ENCODE peak calls at places on chromosomes 4 and X, in ten cellular contexts. U is IMR-90, Y is NB4, P is ovary, A is A549, S is suprapubic skin, N is prostate gland, V is gastrocnemius medialis, K is Peyer's patch, B is spleen. Z is an unnamed sample.

GRCh38 chr4:153499005-153499404 is 32.8 kb downstream of the TMEM131L start:
- DNase-seq in U (no peak), Y (no peak), P (no peak), A (no peak), S (no peak), N (no peak), V (no peak), K (no peak), B (no peak), Z (no peak)

GRCh38 chr4:14667624-14668295 is 334.5 kb upstream of the CPEB2 start:
- DNase-seq in U (no peak), Y (no peak), P (no peak), A (peak), S (no peak), N (no peak), V (no peak), K (no peak), B (no peak), Z (peak)

GRCh38 chr4:75995727-75996126 is 5.0 kb upstream of the SDAD1 start:
- DNase-seq in U (peak), Y (peak), P (no peak), A (peak), S (no peak), N (no peak), V (no peak), K (no peak), B (no peak), Z (no peak)

GRCh38 chrX:102339312-102340298 is 92.6 kb downstream of the NXF2 start:
- DNase-seq in U (no peak), Y (peak), P (no peak), A (no peak), S (peak), N (no peak), V (no peak), K (no peak), B (peak), Z (no peak)

GRCh38 chr4:123939621-123940020 is 543.0 kb downstream of the SPRY1 start:
- DNase-seq in U (peak), Y (no peak), P (no peak), A (no peak), S (no peak), N (no peak), V (no peak), K (no peak), B (no peak), Z (no peak)

GRCh38 chr4:3641501-3641900 is 109.3 kb upstream of the LRPAP1 start:
- DNase-seq in U (no peak), Y (no peak), P (no peak), A (no peak), S (no peak), N (no peak), V (no peak), K (no peak), B (peak), Z (no peak)

GRCh38 chr4:182231080-182231479 is 12.1 kb upstream of the TENM3 start:
- DNase-seq in U (peak), Y (no peak), P (no peak), A (no peak), S (no peak), N (no peak), V (no peak), K (no peak), B (no peak), Z (no peak)

GRCh38 chr4:173192375-173193162 is 24.0 kb downstream of the GALNT7 start:
- DNase-seq in U (no peak), Y (peak), P (no peak), A (peak), S (no peak), N (no peak), V (no peak), K (no peak), B (no peak), Z (no peak)

GRCh38 chrX:72021975-72022374 is 109.7 kb downstream of the RTL5 start:
- DNase-seq in U (no peak), Y (peak), P (no peak), A (peak), S (no peak), N (no peak), V (no peak), K (peak), B (no peak), Z (no peak)

GRCh38 chr4:177771645-177772044 is 329.4 kb upstream of the AGA start:
- DNase-seq in U (no peak), Y (no peak), P (no peak), A (no peak), S (no peak), N (no peak), V (no peak), K (no peak), B (no peak), Z (no peak)

GRCh38 chr4:47836655-47837581 is 949 bp downstream of the CORIN start:
- DNase-seq in U (peak), Y (peak), P (peak), A (peak), S (peak), N (peak), V (peak), K (peak), B (peak), Z (peak)

GRCh38 chrX:55451125-55451524 is 802 bp upstream of the MAGEH1 start:
- DNase-seq in U (no peak), Y (no peak), P (no peak), A (no peak), S (no peak), N (no peak), V (no peak), K (no peak), B (no peak), Z (no peak)

GRCh38 chrX:132033166-132033565 is 10.1 kb downstream of the STK26 start:
- DNase-seq in U (no peak), Y (no peak), P (no peak), A (no peak), S (no peak), N (no peak), V (no peak), K (no peak), B (no peak), Z (no peak)

GRCh38 chr4:128649575-128650205 is 159.8 kb upstream of the JADE1 start:
- DNase-seq in U (peak), Y (no peak), P (no peak), A (peak), S (no peak), N (no peak), V (no peak), K (peak), B (no peak), Z (no peak)

GRCh38 chr4:136680271-136680670 is 852.0 kb downstream of the PCDH18 start:
- DNase-seq in U (peak), Y (no peak), P (no peak), A (no peak), S (no peak), N (no peak), V (no peak), K (no peak), B (no peak), Z (no peak)

GRCh38 chr4:24988776-24989175 is 42.0 kb downstream of the LGI2 start:
- DNase-seq in U (peak), Y (peak), P (no peak), A (peak), S (no peak), N (no peak), V (no peak), K (no peak), B (no peak), Z (peak)

GRCh38 chr4:128793859-128794667 is 15.4 kb upstream of the JADE1 start:
- DNase-seq in U (peak), Y (peak), P (no peak), A (peak), S (no peak), N (no peak), V (no peak), K (no peak), B (no peak), Z (no peak)

GRCh38 chr4:128068927-128069326 is 7.8 kb downstream of the LARP1B start:
- DNase-seq in U (peak), Y (peak), P (no peak), A (peak), S (no peak), N (no peak), V (no peak), K (peak), B (no peak), Z (peak)

GRCh38 chr4:169791527-169792156 is 33.9 kb upstream of the HPF1 start:
- DNase-seq in U (peak), Y (peak), P (no peak), A (peak), S (peak), N (peak), V (no peak), K (no peak), B (peak), Z (peak)

GRCh38 chr4:52945499-52945898 is 83.4 kb downstream of the RASL11B start:
- DNase-seq in U (no peak), Y (no peak), P (no peak), A (no peak), S (no peak), N (no peak), V (no peak), K (no peak), B (no peak), Z (peak)

GRCh38 chrX:7828594-7828993 is 14.4 kb upstream of the VCX start:
- DNase-seq in U (no peak), Y (peak), P (no peak), A (peak), S (no peak), N (no peak), V (no peak), K (no peak), B (no peak), Z (peak)

DNA sequence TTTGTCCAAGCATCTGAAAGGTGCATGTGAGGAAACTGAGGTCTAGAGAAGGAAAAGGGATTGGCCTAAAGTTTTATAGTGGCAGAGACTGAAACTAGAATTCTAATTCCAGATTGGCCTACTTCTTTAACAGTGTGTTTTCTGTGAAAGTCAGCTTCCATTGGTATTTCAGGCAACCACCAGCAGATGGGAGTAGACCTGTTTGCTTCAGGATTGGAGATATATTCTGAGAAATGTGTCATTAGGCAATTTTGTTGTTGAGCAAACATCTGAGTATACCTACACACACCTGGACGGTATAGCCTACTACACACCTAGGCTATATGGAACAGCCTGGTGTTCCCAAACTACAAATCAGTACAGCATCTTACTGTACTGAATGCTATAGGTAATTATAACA is 207.3 kb upstream of the RADX start:
- DNase-seq in U (no peak), Y (no peak), P (no peak), A (no peak), S (no peak), N (no peak), V (no peak), K (no peak), B (no peak), Z (no peak)
- TF ChIP-seq POLR2A in U (no peak), Y (no peak), P (no peak), A (no peak), S (no peak), N (no peak), V (no peak), K (no peak), B (no peak), Z (no peak)

GRCh38 chrX:39850209-39850608 is 247.5 kb downstream of the BCOR start:
- DNase-seq in U (no peak), Y (no peak), P (no peak), A (no peak), S (no peak), N (no peak), V (no peak), K (no peak), B (no peak), Z (no peak)

GRCh38 chrX:39850630-39851152 is 247.1 kb downstream of the BCOR start:
- DNase-seq in U (peak), Y (peak), P (no peak), A (no peak), S (no peak), N (no peak), V (no peak), K (no peak), B (no peak), Z (no peak)

GRCh38 chrX:39853417-39853816 is 244.3 kb downstream of the BCOR start:
- DNase-seq in U (no peak), Y (no peak), P (no peak), A (no peak), S (no peak), N (no peak), V (no peak), K (no peak), B (no peak), Z (no peak)

GRCh38 chrX:39854772-39855747 is 242.7 kb downstream of the BCOR start:
- DNase-seq in U (no peak), Y (peak), P (no peak), A (no peak), S (no peak), N (no peak), V (no peak), K (peak), B (no peak), Z (no peak)

DNA sequence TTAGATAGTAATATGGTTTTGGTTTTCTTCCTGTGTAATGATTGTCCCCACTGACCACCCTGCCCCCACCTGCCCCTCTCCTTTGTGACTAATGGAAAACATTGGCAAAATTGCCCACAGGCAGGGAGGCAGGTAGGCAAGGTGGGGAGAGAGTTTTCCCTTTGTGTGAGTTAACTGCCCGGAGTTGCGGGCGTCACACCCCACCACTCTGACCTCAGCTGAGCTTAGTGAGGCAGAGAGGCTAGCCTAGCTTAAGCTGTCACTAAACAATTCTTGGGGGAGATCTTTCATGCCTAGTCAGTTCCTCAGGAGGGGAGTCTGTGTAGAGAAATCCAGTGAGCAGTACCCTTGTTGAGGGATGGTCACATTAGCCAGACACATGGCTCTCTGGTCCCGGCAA is 245.3 kb downstream of the BCOR start:
- DNase-seq in U (no peak), Y (no peak), P (no peak), A (no peak), S (no peak), N (no peak), V (no peak), K (no peak), B (no peak), Z (no peak)
- TF ChIP-seq CTCF in U (no peak), Y (no peak), P (no peak), A (no peak), S (no peak), N (no peak), V (no peak), K (no peak), B (no peak), Z (no peak)

DNA sequence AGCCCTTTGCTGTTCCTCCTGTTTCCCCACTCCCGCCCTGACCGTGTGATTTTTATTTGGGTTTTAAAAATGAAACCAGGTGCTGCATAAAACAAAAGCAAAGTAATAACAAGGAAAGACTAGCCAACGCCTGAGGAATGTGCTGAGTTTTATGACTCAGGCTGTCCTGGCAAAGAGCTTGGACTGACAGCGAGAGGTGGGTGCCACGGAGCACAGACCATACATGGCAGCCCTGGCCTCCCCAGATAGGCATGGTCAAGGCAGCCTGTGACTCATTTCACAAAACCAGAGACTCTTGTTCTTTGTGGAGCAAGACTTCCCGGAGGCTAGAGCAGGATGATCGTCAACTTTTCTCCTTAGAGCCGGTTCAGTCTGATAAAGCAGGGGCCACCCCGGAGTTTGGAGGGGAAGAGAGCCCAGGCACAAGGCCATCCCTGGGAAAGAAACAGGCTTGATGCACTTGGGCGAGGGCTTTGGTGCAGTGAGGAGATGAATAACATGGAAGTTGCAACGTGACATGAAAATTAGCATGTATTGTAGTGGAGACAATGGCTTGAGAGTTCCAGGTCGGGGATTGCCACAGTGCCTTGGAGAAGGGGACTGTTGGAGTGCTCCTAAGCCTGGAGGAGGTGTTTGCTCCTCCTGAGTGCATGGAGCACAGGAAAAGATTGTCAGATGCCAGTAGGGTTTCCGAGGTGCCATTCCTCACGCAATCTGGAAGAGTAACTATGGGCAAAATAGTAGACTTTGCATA is 54.8 kb downstream of the C4orf51 start:
- DNase-seq in U (peak), Y (no peak), P (peak), A (peak), S (peak), N (peak), V (peak), K (peak), B (no peak), Z (no peak)
- TF ChIP-seq POLR2A in U (peak), Y (no peak), P (no peak), A (no peak), S (no peak), N (peak), V (peak), K (no peak), B (no peak), Z (no peak)

DNA sequence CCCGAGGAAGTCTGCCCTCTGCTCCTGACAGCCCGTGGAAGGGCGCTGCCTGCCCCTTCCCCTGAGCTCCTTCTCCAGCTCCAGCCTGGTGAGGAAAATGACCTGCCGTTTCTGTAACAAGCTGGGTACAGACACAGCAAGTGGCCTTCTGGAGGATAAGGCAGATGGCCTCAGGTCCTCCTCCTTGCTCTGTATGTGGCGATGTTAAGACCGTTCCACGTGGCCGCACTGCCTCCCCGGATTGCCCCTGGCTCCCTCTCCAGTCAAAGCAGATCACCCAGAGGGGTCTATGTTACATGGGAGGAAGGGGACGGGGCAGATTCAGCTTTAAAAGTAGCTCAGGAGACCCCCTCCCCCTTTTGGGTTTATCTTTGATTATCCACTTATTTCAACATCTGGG is 80.3 kb upstream of the GATB start:
- DNase-seq in U (no peak), Y (no peak), P (no peak), A (no peak), S (no peak), N (no peak), V (no peak), K (no peak), B (no peak), Z (no peak)
- TF ChIP-seq CTCF in U (no peak), Y (no peak), P (no peak), A (no peak), S (no peak), N (no peak), V (no peak), K (no peak), B (no peak), Z (no peak)

DNA sequence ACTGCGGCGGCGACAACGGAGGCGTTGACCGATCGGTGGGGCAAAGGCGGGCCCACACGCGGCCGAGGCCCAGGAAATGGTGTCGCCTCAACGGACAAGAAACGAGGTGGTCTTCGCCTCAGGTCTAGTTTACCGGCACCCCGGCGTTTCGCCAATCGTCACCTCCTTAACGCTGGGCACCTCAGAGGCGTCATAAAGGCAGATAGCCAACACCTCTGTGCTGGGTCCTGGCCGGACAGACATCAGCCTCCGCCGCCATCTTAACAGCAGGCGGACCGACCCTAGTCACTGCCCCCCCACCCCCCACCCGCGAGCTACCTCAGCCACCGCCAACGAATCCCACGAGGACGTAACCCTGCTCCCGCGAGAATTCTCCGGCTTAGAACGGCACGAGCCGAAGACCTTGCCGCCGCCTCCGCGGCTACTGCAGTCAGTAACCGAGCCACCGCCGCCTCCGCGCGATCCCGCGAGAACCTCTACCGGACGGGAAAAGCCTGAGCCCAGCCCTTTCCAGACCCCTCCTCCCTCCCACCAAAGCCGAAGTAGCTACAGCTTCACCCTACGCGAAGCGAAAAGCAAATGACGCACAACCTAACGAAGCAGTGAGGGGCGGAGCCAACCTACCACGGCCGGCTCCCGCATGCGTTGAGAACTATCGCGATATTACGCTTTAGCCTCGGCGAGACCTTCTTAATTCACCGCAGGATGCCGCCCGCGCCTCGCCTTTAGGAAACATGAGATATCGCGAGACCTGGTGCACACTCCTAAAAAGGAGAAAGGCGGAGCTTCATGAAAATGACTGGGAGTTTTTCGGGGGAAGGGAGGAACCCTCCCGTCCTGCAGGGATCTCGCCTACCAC is 2.7 kb downstream of the HUWE1 start:
- DNase-seq in U (peak), Y (peak), P (peak), A (peak), S (peak), N (peak), V (peak), K (peak), B (peak), Z (peak)
- TF ChIP-seq POLR2A in U (peak), Y (peak), P (peak), A (peak), S (no peak), N (peak), V (peak), K (peak), B (no peak), Z (no peak)

DNA sequence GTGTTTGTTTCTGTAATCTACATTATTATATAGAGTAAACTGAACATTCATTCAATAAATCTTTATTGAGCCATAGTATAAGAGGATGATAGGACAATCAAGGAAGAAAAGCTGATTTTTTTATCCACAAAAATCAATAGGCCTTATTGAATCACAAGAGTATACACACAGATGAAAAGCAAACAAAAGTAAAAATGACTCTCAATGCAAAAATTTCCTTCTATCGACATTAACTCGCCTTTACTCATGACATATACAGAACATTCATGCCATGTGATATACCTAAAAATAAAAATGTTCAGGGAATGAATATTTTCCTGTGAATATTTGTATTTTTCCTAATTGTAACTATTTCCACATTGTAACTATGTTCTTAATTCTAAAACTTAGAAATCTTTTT is 161.2 kb downstream of the LRBA start:
- DNase-seq in U (no peak), Y (no peak), P (no peak), A (no peak), S (no peak), N (no peak), V (no peak), K (no peak), B (no peak), Z (no peak)
- TF ChIP-seq CTCF in U (no peak), Y (no peak), P (no peak), A (no peak), S (no peak), N (no peak), V (no peak), K (no peak), B (no peak), Z (no peak)

DNA sequence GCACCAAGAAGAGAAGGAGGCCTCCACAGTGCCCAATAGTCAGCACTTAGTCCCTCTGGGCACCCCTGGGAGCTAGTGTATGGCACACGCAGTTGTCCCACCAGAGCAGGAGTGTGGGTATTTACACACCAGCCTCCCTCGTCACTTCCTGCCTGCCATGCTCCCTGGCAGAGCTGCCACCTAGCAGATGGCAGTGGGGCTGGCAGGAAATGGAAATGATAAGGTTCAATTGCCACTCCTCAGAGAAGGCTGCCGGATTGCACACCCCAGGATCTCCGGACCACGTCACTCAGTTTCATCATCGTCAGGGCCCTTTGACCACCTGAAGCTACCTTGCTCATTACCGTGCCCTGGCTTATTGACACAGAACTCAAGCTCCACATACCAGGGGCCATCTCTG is 173.3 kb upstream of the PSAPL1 start:
- DNase-seq in U (no peak), Y (no peak), P (no peak), A (no peak), S (no peak), N (no peak), V (no peak), K (no peak), B (no peak), Z (no peak)
- TF ChIP-seq POLR2A in U (no peak), Y (no peak), P (no peak), A (no peak), S (no peak), N (no peak), V (no peak), K (no peak), B (no peak), Z (no peak)

Z was measured in testis.